ENCODE peak calls at places on chromosomes 13 and 19, in six cellular contexts. K is breast epithelium, P is tibial nerve, Q is adrenal gland, U is neuronal stem cell, D is HCT116. O is an unnamed sample.

GRCh38 chr19:56116606-56117005 is 4.5 kb downstream of the ZNF787 start:
- DNase-seq in Q (no peak), D (no peak), K (no peak), P (no peak), U (no peak), O (no peak)

GRCh38 chr13:113935081-113935511 is 38.8 kb downstream of the C13orf46 start:
- DNase-seq in D (no peak), K (no peak), P (peak; percentile 5), Q (no peak), U (no peak), O (no peak)

GRCh38 chr19:42154471-42155323 is 22.5 kb upstream of the POU2F2 start:
- DNase-seq in P (no peak), D (no peak), U (no peak), K (no peak), Q (no peak), O (no peak)

GRCh38 chr19:6531163-6531955 is 533 bp downstream of the TNFSF9 start:
- DNase-seq in K (no peak), U (no peak), D (no peak), Q (no peak), P (no peak), O (no peak)

GRCh38 chr13:69389899-69390298 is 717.7 kb upstream of the ATXN8OS start:
- DNase-seq in K (no peak), P (no peak), U (no peak), Q (no peak), D (no peak), O (no peak)

GRCh38 chr13:83666126-83666525 is 216.1 kb downstream of the SLITRK1 start:
- DNase-seq in U (no peak), K (no peak), Q (no peak), D (no peak), P (no peak), O (no peak)

GRCh38 chr13:33743438-33744368 is 74.2 kb upstream of the RFC3 start:
- DNase-seq in K (no peak), P (no peak), U (no peak), Q (no peak), D (no peak), O (no peak)

GRCh38 chr13:24605923-24606372 is 74.3 kb upstream of the ATP12A start:
- DNase-seq in K (no peak), U (no peak), Q (no peak), P (no peak), D (peak; percentile 6), O (no peak)

GRCh38 chr13:42867232-42867631 is 85.8 kb downstream of the FAM216B start:
- DNase-seq in D (no peak), P (no peak), Q (no peak), K (no peak), U (no peak), O (no peak)

GRCh38 chr19:49056101-49056901 is 1.2 kb downstream of the CGB7 start:
- DNase-seq in Q (peak; percentile 53), U (peak; percentile 65), D (peak; percentile 34), K (no peak), P (peak; percentile 25), O (no peak)

GRCh38 chr13:29573190-29573589 is 22.3 kb downstream of the SLC7A1 start:
- DNase-seq in Q (no peak), D (no peak), U (no peak), K (no peak), P (no peak), O (no peak)

DNA sequence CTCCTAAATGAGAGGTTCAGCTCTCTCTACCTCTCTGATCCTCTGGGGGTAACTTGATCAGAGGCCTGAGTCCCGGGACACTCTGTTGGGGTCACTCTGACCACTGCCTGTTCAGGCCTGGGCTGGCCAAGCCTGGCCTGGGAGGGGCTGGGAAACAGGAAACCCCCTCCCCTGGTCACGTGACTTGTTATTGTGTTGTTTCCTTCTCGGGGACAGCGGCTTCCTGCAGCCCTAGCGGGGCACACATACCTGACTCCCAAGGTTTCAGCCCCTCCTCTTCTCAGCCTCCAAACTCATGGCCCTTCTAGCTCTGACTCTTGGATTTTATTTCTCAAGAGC is at the start of gene USHBP1:
- DNase-seq in P (no peak), D (no peak), Q (peak; percentile 37), U (no peak), K (no peak), O (no peak)
- H3K27ac ChIP-seq in P (peak within 1 kb of the TSS; percentile 67), D (no peak within 1 kb of the TSS), Q (peak within 1 kb of the TSS; percentile 50), U (no peak within 1 kb of the TSS), K (peak within 1 kb of the TSS; percentile 45), O (peak within 1 kb of the TSS; percentile 60)

GRCh38 chr13:94776956-94777355 is 64.6 kb upstream of the SOX21 start:
- DNase-seq in K (no peak), P (no peak), Q (no peak), U (no peak), D (no peak), O (no peak)
- H3K27ac ChIP-seq in K (no peak overlapping the region), P (no peak overlapping the region), Q (no peak overlapping the region), U (no peak overlapping the region), D (no peak overlapping the region), O (no peak overlapping the region)

GRCh38 chr13:99269627-99270252 is 11.6 kb upstream of the GPR18 start:
- DNase-seq in U (no peak), P (no peak), K (no peak), D (peak; percentile 38), Q (no peak), O (no peak)

GRCh38 chr13:99267927-99268326 is 9.7 kb upstream of the GPR18 start:
- DNase-seq in Q (no peak), U (no peak), D (no peak), K (no peak), P (no peak), O (no peak)

GRCh38 chr13:99266827-99267226 is 8.6 kb upstream of the GPR18 start:
- DNase-seq in K (no peak), Q (no peak), U (no peak), D (no peak), P (no peak), O (no peak)

GRCh38 chr13:99270503-99270902 is 12.3 kb upstream of the GPR18 start:
- DNase-seq in D (no peak), K (no peak), U (no peak), P (no peak), Q (no peak), O (no peak)

GRCh38 chr13:99268822-99269221 is 10.6 kb upstream of the GPR18 start:
- DNase-seq in Q (no peak), P (no peak), D (no peak), U (no peak), K (no peak), O (no peak)
- H3K27ac ChIP-seq in Q (no peak overlapping the region), P (no peak overlapping the region), D (no peak overlapping the region), U (no peak overlapping the region), K (no peak overlapping the region), O (no peak overlapping the region)

GRCh38 chr13:109776575-109776974 is 9.8 kb downstream of the IRS2 start:
- DNase-seq in D (no peak), K (no peak), Q (no peak), U (no peak), P (no peak), O (no peak)

GRCh38 chr13:109770436-109770835 is 15.9 kb downstream of the IRS2 start:
- DNase-seq in P (no peak), D (no peak), K (no peak), U (no peak), Q (no peak), O (no peak)

GRCh38 chr13:109773276-109773675 is 13.1 kb downstream of the IRS2 start:
- DNase-seq in U (no peak), K (no peak), P (no peak), D (no peak), Q (peak; percentile 75), O (no peak)

GRCh38 chr13:109771926-109772325 is 14.5 kb downstream of the IRS2 start:
- DNase-seq in D (no peak), P (no peak), Q (no peak), U (no peak), K (no peak), O (no peak)

GRCh38 chr13:109773786-109774185 is 12.6 kb downstream of the IRS2 start:
- DNase-seq in D (no peak), K (no peak), P (no peak), Q (no peak), U (no peak), O (no peak)
- H3K27ac ChIP-seq in D (no peak overlapping the region), K (no peak overlapping the region), P (no peak overlapping the region), Q (peak overlapping the region; percentile 16), U (no peak overlapping the region), O (no peak overlapping the region)

O was measured in caudate nucleus.